ENCODE peak calls at places on chromosomes 16 and 17, in four cellular contexts. N, S, J and P are unnamed samples.

GRCh38 chr17:6261496-6261895 is 173.4 kb downstream of the AIPL1 start:
- DNase-seq in J (no peak), S (no peak), N (no peak), P (no peak)

GRCh38 chr16:85316321-85316919 is 204.1 kb upstream of the CIBAR2 start:
- DNase-seq in S (peak; percentile 78), J (peak; percentile 83), N (no peak), P (peak; percentile 84)

GRCh38 chr17:73533801-73534574 is 110.3 kb downstream of the SDK2 start:
- DNase-seq in J (no peak), N (no peak), S (no peak), P (no peak)

GRCh38 chr16:85620403-85620802 is 7.3 kb downstream of the GSE1 start:
- DNase-seq in N (no peak), J (no peak), S (no peak), P (no peak)

GRCh38 chr16:85361441-85362118 is 249.3 kb upstream of the CIBAR2 start:
- DNase-seq in J (no peak), N (no peak), S (no peak), P (no peak)

GRCh38 chr16:54459509-54460235 is 173.1 kb upstream of the IRX3 start:
- DNase-seq in J (peak; percentile 38), S (no peak), N (no peak), P (no peak)

GRCh38 chr17:9926150-9926804 is 21.2 kb upstream of the RCVRN start:
- DNase-seq in N (no peak), J (no peak), S (no peak), P (no peak)

GRCh38 chr16:68274441-68274840 is 10.1 kb downstream of the SLC7A6 start:
- DNase-seq in N (no peak), S (no peak), J (no peak), P (no peak)

GRCh38 chr16:88851616-88852015 is 5.1 kb downstream of the GALNS start:
- DNase-seq in N (no peak), J (no peak), S (no peak), P (no peak)

GRCh38 chr17:81544281-81544974 is 7.7 kb downstream of the FAAP100 start:
- DNase-seq in S (no peak), J (no peak), N (no peak), P (no peak)

GRCh38 chr17:37406635-37407455 is at the start of the genes ACACA and TADA2A:
- DNase-seq in N (peak; percentile 70), J (peak; percentile 92), S (peak; percentile 86), P (peak; percentile 99)

GRCh38 chr17:37233001-37233400 is 142.8 kb upstream of the C17orf78 start:
- DNase-seq in S (no peak), J (no peak), N (no peak), P (no peak)

GRCh38 chr16:11639925-11640899 is 28.0 kb upstream of the SNN start:
- DNase-seq in S (peak; percentile 82), N (peak; percentile 98), J (peak; percentile 95), P (peak; percentile 87)